ENCODE peak calls at places on chromosome 1, in seven cellular contexts. B, K, A, N, U, D and Z are unnamed samples.

GRCh38 chr1:57124768-57125446 is 159.1 kb upstream of the C8B start:
- DNase-seq in N (no peak), D (no peak), B (peak), A (no peak), U (no peak), K (no peak), Z (no peak)

GRCh38 chr1:102861247-102861646 is 247.1 kb downstream of the COL11A1 start:
- DNase-seq in D (no peak), U (no peak), K (no peak), A (no peak), N (no peak), B (peak), Z (no peak)

GRCh38 chr1:157969693-157970485 is 23.6 kb upstream of the KIRREL1 start:
- DNase-seq in K (no peak), B (peak), D (no peak), U (peak), N (no peak), A (no peak), Z (no peak)

GRCh38 chr1:94962745-94963265 is 35.9 kb upstream of the CNN3 start:
- DNase-seq in A (peak), B (peak), K (no peak), U (peak), N (no peak), D (no peak), Z (peak)

GRCh38 chr1:33435096-33435820 is 4.4 kb upstream of the PHC2 start:
- DNase-seq in A (no peak), K (no peak), D (no peak), U (no peak), N (no peak), B (peak), Z (no peak)

GRCh38 chr1:177164380-177165068 is at the start of gene ASTN1:
- DNase-seq in K (no peak), U (no peak), A (no peak), D (no peak), N (no peak), B (no peak), Z (no peak)

GRCh38 chr1:1678581-1679380 is 13.8 kb downstream of the SLC35E2B start:
- DNase-seq in D (peak), K (no peak), B (peak), A (no peak), N (no peak), U (peak), Z (peak)

GRCh38 chr1:54989968-54990810 is 8.5 kb upstream of the BSND start:
- DNase-seq in A (no peak), K (no peak), U (no peak), N (no peak), D (no peak), B (no peak), Z (no peak)

GRCh38 chr1:169312084-169312954 is 55.3 kb downstream of the NME7 start:
- DNase-seq in K (no peak), D (peak), U (peak), B (peak), A (peak), N (peak), Z (no peak)